ENCODE peak calls at places on chromosomes 5 and 9, in five cellular contexts. D is GM23338, N is fibroblast of villous mesenchyme, G is colonic mucosa, P is fibroblast of pulmonary artery. J is an unnamed sample.
A peak's percentile ranks its signal among the peaks of the same experiment; 100 is the strongest.

GRCh38 chr9:121675969-121676822 is 24.8 kb downstream of the DAB2IP start:
- DNase-seq in D (no peak), N (no peak), G (no peak), P (no peak), J (no peak)

GRCh38 chr9:135644631-135645218 is 5.4 kb upstream of the GLT6D1 start:
- DNase-seq in D (no peak), N (no peak), G (no peak), P (no peak), J (no peak)

GRCh38 chr9:124780060-124780756 is 3.3 kb downstream of the OLFML2A start:
- DNase-seq in D (no peak), N (no peak), G (peak; percentile 18), P (no peak), J (no peak)

GRCh38 chr9:137083418-137084004 is 3.3 kb upstream of the MAN1B1 start:
- DNase-seq in D (no peak), N (peak; percentile 95), G (no peak), P (peak; percentile 93), J (peak; percentile 97)

GRCh38 chr5:66122379-66123034 is 21.6 kb upstream of the SREK1 start:
- DNase-seq in D (no peak), N (no peak), G (no peak), P (no peak), J (peak; percentile 43)

GRCh38 chr9:114000063-114000454 is 78.0 kb downstream of the AMBP start:
- DNase-seq in D (no peak), N (no peak), G (peak; percentile 13), P (no peak), J (no peak)

GRCh38 chr9:129887210-129888084 is 52.2 kb downstream of the USP20 start:
- DNase-seq in D (no peak), N (peak; percentile 64), G (no peak), P (peak; percentile 84), J (peak; percentile 80)

GRCh38 chr5:143932584-143932983 is 120.6 kb downstream of the HMHB1 start:
- DNase-seq in D (no peak), N (no peak), G (no peak), P (no peak), J (peak; percentile 20)

GRCh38 chr5:147558826-147559225 is 49.0 kb upstream of the DPYSL3 start:
- DNase-seq in D (peak; percentile 84), N (peak; percentile 91), G (peak; percentile 27), P (peak; percentile 88), J (peak; percentile 79)

GRCh38 chr5:54115768-54116403 is 194.5 kb downstream of the ARL15 start:
- DNase-seq in D (no peak), N (no peak), G (no peak), P (no peak), J (peak; percentile 21)

GRCh38 chr9:127803507-127804352 is 1.0 kb downstream of the FPGS start:
- DNase-seq in D (peak; percentile 59), N (peak; percentile 20), G (peak; percentile 70), P (peak; percentile 56), J (peak; percentile 39)

GRCh38 chr5:139652788-139653241 is 4.7 kb downstream of the CXXC5 start:
- DNase-seq in D (no peak), N (peak; percentile 75), G (no peak), P (no peak), J (peak; percentile 53)

GRCh38 chr9:92003308-92004044 is 53.4 kb upstream of the ROR2 start:
- DNase-seq in D (no peak), N (no peak), G (no peak), P (no peak), J (no peak)

GRCh38 chr5:1465966-1466471 is 20.8 kb upstream of the SLC6A3 start:
- DNase-seq in D (no peak), N (no peak), G (no peak), P (no peak), J (no peak)

GRCh38 chr5:109986726-109987125 is 297.0 kb downstream of the MAN2A1 start:
- DNase-seq in D (no peak), N (no peak), G (no peak), P (no peak), J (no peak)

GRCh38 chr5:96919754-96920197 is 16.1 kb upstream of the LNPEP start:
- DNase-seq in D (no peak), N (no peak), G (no peak), P (no peak), J (no peak)

GRCh38 chr9:31232485-31232884 is 1152.0 kb upstream of the ACO1 start:
- DNase-seq in D (no peak), N (no peak), G (no peak), P (no peak), J (no peak)

GRCh38 chr5:177504086-177505056 is 5.3 kb downstream of the DOK3 start:
- DNase-seq in D (no peak), N (no peak), G (no peak), P (no peak), J (no peak)

GRCh38 chr9:124792976-124793594 is 16.2 kb downstream of the OLFML2A start:
- DNase-seq in D (no peak), N (peak; percentile 95), G (no peak), P (peak; percentile 74), J (peak; percentile 87)

GRCh38 chr5:35369965-35370790 is 139.9 kb upstream of the PRLR start:
- DNase-seq in D (peak; percentile 88), N (no peak), G (no peak), P (no peak), J (no peak)

GRCh38 chr5:39678533-39678932 is 253.8 kb upstream of the DAB2 start:
- DNase-seq in D (no peak), N (no peak), G (no peak), P (no peak), J (no peak)

GRCh38 chr5:53334431-53334941 is 145.9 kb upstream of the FST start:
- DNase-seq in D (no peak), N (peak; percentile 81), G (no peak), P (peak; percentile 85), J (peak; percentile 62)

GRCh38 chr9:18668944-18669343 is 195.0 kb downstream of the ADAMTSL1 start:
- DNase-seq in D (peak; percentile 49), N (no peak), G (no peak), P (no peak), J (peak; percentile 4)

GRCh38 chr9:72415163-72415562 is 50.2 kb upstream of the ZFAND5 start:
- DNase-seq in D (no peak), N (no peak), G (no peak), P (no peak), J (no peak)

GRCh38 chr9:70352356-70352755 is 62.1 kb downstream of the KLF9 start:
- DNase-seq in D (no peak), N (peak; percentile 48), G (no peak), P (peak; percentile 59), J (peak; percentile 68)

GRCh38 chr9:18907927-18908625 is 124.9 kb downstream of the SAXO1 start:
- DNase-seq in D (no peak), N (no peak), G (no peak), P (no peak), J (no peak)

GRCh38 chr9:82677086-82677485 is 385.9 kb downstream of the RASEF start:
- DNase-seq in D (no peak), N (no peak), G (no peak), P (no peak), J (no peak)

GRCh38 chr5:94102849-94103248 is 361.4 kb upstream of the POU5F2 start:
- DNase-seq in D (no peak), N (no peak), G (no peak), P (no peak), J (no peak)

GRCh38 chr9:83130541-83130940 is 67.6 kb upstream of the RASEF start:
- DNase-seq in D (no peak), N (no peak), G (no peak), P (no peak), J (no peak)

GRCh38 chr9:76927540-76928240 is 21.8 kb upstream of the PRUNE2 start:
- DNase-seq in D (no peak), N (peak; percentile 21), G (no peak), P (peak; percentile 33), J (no peak)

GRCh38 chr9:129291041-129291501 is 113.0 kb upstream of the IER5L start:
- DNase-seq in D (no peak), N (no peak), G (no peak), P (no peak), J (no peak)

GRCh38 chr9:93677061-93677571 is 100.7 kb downstream of the PHF2 start:
- DNase-seq in D (no peak), N (no peak), G (peak; percentile 13), P (no peak), J (no peak)

GRCh38 chr5:20276061-20276958 is 288.3 kb upstream of the CDH18 start:
- DNase-seq in D (peak; percentile 11), N (peak; percentile 1), G (no peak), P (peak; percentile 85), J (peak; percentile 96)

DNA sequence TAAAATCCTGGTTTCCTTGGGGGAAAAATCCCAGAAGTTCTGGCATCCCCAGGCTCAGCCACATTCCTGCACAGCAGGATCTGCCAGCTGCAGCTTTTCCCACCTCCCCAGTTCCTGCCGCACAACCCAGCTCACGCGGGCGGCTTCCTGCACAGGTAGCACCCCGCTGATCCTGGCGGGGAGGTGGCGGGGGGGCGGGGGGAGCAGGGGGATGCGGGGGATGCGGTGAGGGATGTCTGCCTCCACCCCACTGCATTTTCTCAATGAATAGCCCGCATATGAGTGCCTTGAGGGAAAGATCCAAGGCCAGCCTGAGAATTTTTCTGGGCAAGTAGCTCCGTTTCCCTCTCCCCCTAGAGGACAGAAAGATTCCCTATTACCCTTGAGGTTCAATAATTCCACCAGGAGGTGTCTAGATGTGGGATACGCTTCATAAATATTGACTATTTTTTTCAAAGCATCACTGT is 21.1 kb downstream of the GFPT2 start:
- DNase-seq in D (peak; percentile 93), N (no peak), G (no peak), P (peak; percentile 54), J (peak; percentile 66)
- TF ChIP-seq CTCF in D (peak; percentile 40), N (peak; percentile 38), G (no peak), P (peak; percentile 40), J (peak; percentile 31)

GRCh38 chr5:42745426-42745825 is 11.2 kb upstream of the CCDC152 start:
- DNase-seq in D (peak; percentile 86), N (peak; percentile 3), G (peak; percentile 23), P (peak; percentile 26), J (peak; percentile 13)
- TF ChIP-seq CTCF in D (peak; percentile 80), N (peak; percentile 52), G (peak; percentile 39), P (peak; percentile 56), J (peak; percentile 52)

GRCh38 chr5:77133061-77133758 is 46.1 kb upstream of the ZBED3 start:
- DNase-seq in D (no peak), N (peak; percentile 87), G (peak; percentile 33), P (peak; percentile 97), J (peak; percentile 98)

GRCh38 chr5:77128411-77129061 is 41.5 kb upstream of the ZBED3 start:
- DNase-seq in D (no peak), N (no peak), G (no peak), P (no peak), J (no peak)

DNA sequence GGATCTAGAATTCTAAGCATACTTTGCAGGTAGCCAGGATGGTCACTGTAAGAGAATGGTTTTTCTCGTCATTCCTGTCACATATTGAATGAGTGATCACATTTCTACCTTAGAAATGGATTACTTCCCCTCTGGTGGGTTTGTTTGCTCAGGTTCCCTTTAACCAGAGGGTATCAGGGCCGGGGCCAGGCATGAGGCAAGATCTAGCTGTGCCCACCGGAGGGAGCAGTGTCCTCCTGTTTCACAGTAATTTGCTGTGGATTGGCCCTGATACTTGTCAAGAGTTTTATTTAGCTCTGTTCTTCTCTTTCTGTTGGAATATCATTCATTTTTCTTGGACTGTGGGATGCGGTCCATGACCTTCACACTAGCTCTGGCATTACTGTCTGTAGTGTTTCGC is 42.3 kb upstream of the ZBED3 start:
- DNase-seq in D (peak; percentile 80), N (peak; percentile 36), G (no peak), P (peak; percentile 33), J (no peak)
- TF ChIP-seq CTCF in D (peak; percentile 75), N (peak; percentile 53), G (no peak), P (peak; percentile 42), J (peak; percentile 55)

GRCh38 chr5:78649220-78649700 is 688 bp upstream of the LHFPL2 start:
- DNase-seq in D (peak; percentile 57), N (no peak), G (peak; percentile 50), P (no peak), J (peak; percentile 47)
- TF ChIP-seq CTCF in D (no peak), N (no peak), G (no peak), P (no peak), J (no peak)

GRCh38 chr9:13351768-13352386 is 72.4 kb upstream of the MPDZ start:
- DNase-seq in D (peak; percentile 65), N (peak; percentile 74), G (no peak), P (peak; percentile 85), J (peak; percentile 65)
- TF ChIP-seq CTCF in D (peak; percentile 67), N (peak; percentile 54), G (peak; percentile 9), P (peak; percentile 62), J (peak; percentile 58)

J was measured in fibroblast of lung.